ENCODE peak calls at places on chromosomes 5 and 9, in eight cellular contexts. S is sigmoid colon, D is HCT116, Q is HepG2, L is SK-N-MC, K is upper lobe of left lung, R is stomach, B is K562. O is an unnamed sample.
A peak's percentile ranks its signal among the peaks of the same experiment; 100 is the strongest.

GRCh38 chr9:81719972-81720371 is 30.6 kb upstream of the TLE1 start:
- DNase-seq in R (no peak), D (no peak), S (no peak), L (no peak), K (no peak), B (no peak), Q (peak; percentile 25), O (no peak)

GRCh38 chr5:174354571-174354970 is 309.1 kb downstream of the NSG2 start:
- DNase-seq in S (no peak), Q (no peak), D (no peak), K (no peak), R (no peak), B (no peak), L (no peak), O (no peak)

GRCh38 chr9:38235244-38235643 is 157.3 kb upstream of the ALDH1B1 start:
- DNase-seq in Q (no peak), D (no peak), L (no peak), S (no peak), B (no peak), R (no peak), K (peak; percentile 23), O (no peak)

GRCh38 chr5:59293700-59294099 is 599.8 kb downstream of the PDE4D start:
- DNase-seq in K (no peak), S (no peak), Q (no peak), L (no peak), D (no peak), B (no peak), R (no peak), O (no peak)

GRCh38 chr5:125085797-125086505 is 339.5 kb upstream of the ZNF608 start:
- DNase-seq in Q (no peak), R (no peak), B (no peak), S (no peak), D (no peak), L (no peak), K (no peak), O (no peak)

GRCh38 chr9:88710449-88710848 is 175.5 kb downstream of the NXNL2 start:
- DNase-seq in Q (no peak), D (no peak), R (no peak), B (no peak), K (no peak), L (no peak), S (no peak), O (no peak)

GRCh38 chr5:102998224-102998623 is 121.7 kb downstream of the GIN1 start:
- DNase-seq in K (no peak), R (no peak), Q (no peak), B (no peak), D (no peak), L (no peak), S (no peak), O (no peak)

GRCh38 chr9:133878402-133878801 is 113.7 kb downstream of the VAV2 start:
- DNase-seq in S (no peak), Q (no peak), K (no peak), B (no peak), L (no peak), D (no peak), R (no peak), O (no peak)

DNA sequence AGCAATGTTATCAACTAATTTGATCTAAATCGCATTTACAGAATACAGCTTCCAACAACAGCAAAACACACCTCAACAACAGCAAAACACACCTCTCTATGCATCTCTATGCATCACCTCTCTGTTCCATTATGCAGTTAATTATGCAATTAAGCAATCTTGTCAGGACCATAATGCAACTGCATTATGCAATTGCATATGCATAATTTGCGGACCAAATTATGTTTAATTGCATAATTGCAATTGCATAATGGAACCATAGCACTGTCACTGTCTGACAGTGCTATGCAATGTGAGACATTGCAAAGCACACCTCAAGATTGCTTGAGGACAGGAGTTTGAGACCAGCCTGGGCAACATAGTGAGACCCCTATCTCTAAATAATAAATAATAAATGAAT is 80.4 kb upstream of the PRSS3 start:
- DNase-seq in B (no peak), R (no peak), D (no peak), S (no peak), L (no peak), K (no peak), Q (no peak), O (no peak)
- TF ChIP-seq POLR2AphosphoS5 in B (no peak), R (no peak), D (no peak), S (no peak), L (no peak), K (no peak), Q (no peak), O (no peak)

GRCh38 chr5:82374637-82375036 is 96.5 kb upstream of the RPS23 start:
- DNase-seq in S (no peak), K (no peak), Q (no peak), D (no peak), B (no peak), R (no peak), L (no peak), O (no peak)

GRCh38 chr5:82381591-82381990 is 103.4 kb upstream of the RPS23 start:
- DNase-seq in R (no peak), S (no peak), Q (no peak), D (no peak), K (no peak), L (no peak), B (no peak), O (no peak)

GRCh38 chr5:82376833-82377232 is 98.7 kb upstream of the RPS23 start:
- DNase-seq in B (no peak), R (no peak), Q (no peak), K (no peak), D (no peak), L (no peak), S (no peak), O (no peak)

GRCh38 chr5:82376309-82376708 is 98.2 kb upstream of the RPS23 start:
- DNase-seq in K (no peak), Q (no peak), S (no peak), L (no peak), R (no peak), D (no peak), B (no peak), O (no peak)

DNA sequence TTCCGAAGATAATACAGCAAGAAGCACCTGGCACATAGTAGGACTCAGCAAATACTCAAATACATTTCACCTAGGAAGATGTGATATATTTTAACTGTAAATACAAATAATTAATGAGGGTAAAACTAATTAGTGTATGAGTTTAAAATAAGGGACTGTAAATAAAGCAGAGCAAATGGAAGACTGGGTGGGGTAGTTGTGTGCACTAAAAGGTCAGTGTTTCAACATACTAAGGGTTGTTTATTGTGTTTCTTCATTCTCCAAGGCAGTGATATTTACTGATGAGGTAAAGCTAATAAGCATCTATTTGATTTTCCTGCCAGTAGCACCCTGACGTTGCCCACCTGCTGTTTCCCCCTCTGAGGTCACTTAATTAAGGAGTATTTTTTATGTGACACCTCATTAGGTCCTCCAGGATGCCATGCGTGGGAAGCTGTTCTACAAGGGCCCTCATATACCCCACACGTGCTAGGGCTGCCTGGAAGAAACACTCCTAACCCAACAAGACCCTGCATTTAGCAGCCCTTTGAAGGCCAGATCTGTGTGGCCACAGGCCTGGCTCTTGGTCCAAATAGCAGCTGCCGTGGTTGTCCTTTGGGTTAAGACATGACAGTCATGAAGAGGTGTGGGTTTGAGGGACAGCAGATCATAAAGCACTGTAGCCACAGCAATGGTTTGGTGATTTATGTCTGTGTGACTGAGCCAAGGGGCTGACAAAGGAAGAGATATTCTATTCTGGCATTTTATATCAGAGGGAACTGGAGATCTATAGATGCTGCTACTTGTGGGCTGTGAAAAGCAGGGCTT is 97.5 kb upstream of the RPS23 start:
- DNase-seq in S (no peak), D (no peak), Q (peak; percentile 47), B (no peak), L (no peak), K (no peak), R (no peak), O (no peak)
- H3K4me3 ChIP-seq in S (no peak overlapping the region), D (no peak overlapping the region), Q (no peak overlapping the region), B (no peak overlapping the region), L (no peak overlapping the region), K (no peak overlapping the region), R (no peak overlapping the region), O (no peak overlapping the region)

GRCh38 chr5:178991190-178992145 is 3.7 kb downstream of the GRM6 start:
- DNase-seq in D (no peak), R (no peak), L (no peak), K (peak; percentile 44), B (no peak), S (no peak), Q (no peak), O (peak; percentile 51)

GRCh38 chr5:178990491-178990890 is 4.6 kb downstream of the GRM6 start:
- DNase-seq in D (no peak), S (no peak), R (no peak), Q (no peak), L (no peak), B (no peak), K (peak; percentile 55), O (peak; percentile 67)

GRCh38 chr5:178986326-178986960 is 8.7 kb downstream of the GRM6 start:
- DNase-seq in B (no peak), S (no peak), K (peak; percentile 82), Q (no peak), D (no peak), R (no peak), L (no peak), O (peak; percentile 66)

GRCh38 chr5:178988436-178989220 is 6.5 kb downstream of the GRM6 start:
- DNase-seq in L (no peak), R (no peak), D (no peak), Q (no peak), S (no peak), B (no peak), K (peak; percentile 59), O (peak; percentile 51)

DNA sequence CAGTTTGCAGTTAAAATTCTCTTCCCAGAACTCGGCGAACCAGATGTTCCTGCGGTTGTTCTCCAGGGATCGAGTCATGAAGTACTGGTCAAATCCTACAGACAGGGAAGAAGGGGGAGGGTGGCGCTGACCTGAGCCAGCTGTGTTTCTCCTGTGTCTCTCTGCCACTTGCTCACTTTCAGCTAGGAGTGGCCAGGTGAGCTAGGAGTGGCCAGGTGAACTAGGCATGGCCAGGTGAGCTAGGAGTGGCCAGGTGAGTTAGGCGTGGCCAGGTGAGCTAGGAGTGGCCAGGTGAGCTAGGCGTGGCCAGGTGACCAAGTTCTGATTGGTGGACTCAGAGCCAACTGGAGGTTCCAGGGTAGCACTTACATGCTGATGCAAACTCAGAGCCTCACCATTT is 5.8 kb downstream of the GRM6 start:
- DNase-seq in L (no peak), R (no peak), K (no peak), S (no peak), Q (no peak), D (no peak), B (no peak), O (peak; percentile 31)
- H3K9me3 ChIP-seq in L (no peaks in the 10 kb centered on the region), R (peaks cover 80% of the 10 kb centered on the region), K (peaks cover 55% of the 10 kb centered on the region), S (peaks cover 10% of the 10 kb centered on the region), Q (peaks cover 49% of the 10 kb centered on the region), D (no peaks in the 10 kb centered on the region), B (no peaks in the 10 kb centered on the region), O (peaks cover 7% of the 10 kb centered on the region)

DNA sequence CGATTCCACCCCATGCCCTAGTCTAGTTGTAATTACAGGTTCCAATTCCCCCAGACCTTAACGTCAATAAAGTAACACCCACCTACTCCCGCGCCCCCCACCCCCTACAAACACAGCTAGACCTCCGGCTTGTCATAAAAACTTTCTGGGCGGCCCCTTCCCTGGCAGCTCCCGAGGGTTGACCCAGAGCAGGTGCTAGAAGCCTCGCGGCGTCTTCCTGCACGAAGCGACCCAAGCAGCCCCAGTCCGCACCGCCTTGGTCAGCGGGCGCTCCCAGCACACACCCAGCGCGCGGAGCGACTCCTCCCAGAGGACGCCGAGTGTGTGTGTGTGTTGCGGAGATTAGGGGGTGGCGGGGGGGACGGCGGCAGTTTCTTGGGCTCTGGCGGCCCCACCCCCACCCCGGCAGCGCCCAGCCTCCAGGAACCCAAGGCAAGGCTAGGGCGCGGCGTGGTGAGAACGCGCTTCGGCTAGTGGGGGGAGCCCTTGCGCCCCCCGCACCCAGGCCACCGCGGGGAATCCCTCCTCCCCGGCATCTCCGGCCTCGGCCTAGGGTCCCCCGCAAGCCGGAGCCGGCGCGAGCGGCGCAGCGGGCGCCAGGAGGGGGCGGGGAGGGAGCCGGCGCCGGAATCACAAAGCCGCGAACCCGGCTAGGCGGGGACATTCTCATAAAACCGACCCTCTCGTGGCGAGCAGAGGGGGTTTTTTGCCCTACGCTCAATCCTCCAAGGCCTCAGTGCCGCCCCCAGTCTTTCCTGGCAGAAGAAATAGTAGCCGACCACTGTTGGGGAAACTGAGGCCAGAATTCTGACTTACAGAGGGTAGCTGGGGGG is 2.2 kb downstream of the PCDH1 start:
- DNase-seq in S (no peak), R (peak; percentile 84), D (no peak), K (peak; percentile 82), L (no peak), B (peak; percentile 78), Q (no peak), O (peak; percentile 76)
- TF ChIP-seq POLR2AphosphoS5 in S (no peak), R (peak; percentile 78), D (no peak), K (peak; percentile 8), L (no peak), B (peak; percentile 51), Q (no peak), O (no peak)